ENCODE peak calls at places on chromosomes 7 and 10, in ten cellular contexts. D is NCI-H1694; M is sigmoid colon; Q is stimulated activated CD4-positive, alpha-beta T cell treated with anti-CD3 and anti-CD28 coated beads, Interleukin-4, amount 100 ng/mL, for 48 hours; E is activated naive CD4-positive, alpha-beta T cell; R is hippocampal formation; N is AG09319; Y is NCI-H460; W is amniotic stem cell; V is activated T-cell treated with anti-CD3 and anti-CD28 coated beads, Interleukin-2, amount 50 U/mL, for 1 hour. P is an unnamed sample.

GRCh38 chr7:129774871-129775694 is 163.6 kb downstream of the NRF1 start:
- DNase-seq in D (no peak), M (no peak), Q (no peak), E (no peak), R (no peak), N (no peak), Y (no peak), W (no peak), V (no peak), P (no peak)

GRCh38 chr7:44624306-44624705 is 17.9 kb downstream of the OGDH start:
- DNase-seq in D (no peak), M (no peak), Q (no peak), E (no peak), R (no peak), N (no peak), Y (no peak), W (no peak), V (no peak), P (no peak)

GRCh38 chr7:117134885-117135552 is 181.7 kb downstream of the ST7 start:
- DNase-seq in D (no peak), M (no peak), Q (no peak), E (no peak), R (no peak), N (no peak), Y (no peak), W (no peak), V (no peak), P (no peak)

GRCh38 chr7:111752022-111752582 is 189.8 kb upstream of the IMMP2L start:
- DNase-seq in D (peak), M (no peak), Q (peak), E (peak), R (peak), N (peak), Y (peak), W (peak), V (peak), P (peak)

GRCh38 chr10:3426190-3426845 is 253.7 kb upstream of the PITRM1 start:
- DNase-seq in D (no peak), M (no peak), Q (no peak), E (no peak), R (no peak), N (no peak), Y (no peak), W (no peak), V (no peak), P (no peak)

GRCh38 chr7:24777811-24778210 is 20.5 kb upstream of the GSDME start:
- DNase-seq in D (no peak), M (no peak), Q (no peak), E (no peak), R (no peak), N (no peak), Y (no peak), W (no peak), V (no peak), P (no peak)

GRCh38 chr7:28724563-28724962 is 233.6 kb downstream of the TRIL start:
- DNase-seq in D (no peak), M (no peak), Q (no peak), E (no peak), R (no peak), N (no peak), Y (no peak), W (no peak), V (no peak), P (no peak)

GRCh38 chr10:120586471-120586872 is 129.4 kb downstream of the PLPP4 start:
- DNase-seq in D (no peak), M (no peak), Q (no peak), E (no peak), R (no peak), N (no peak), Y (no peak), W (no peak), V (no peak), P (no peak)

GRCh38 chr10:8056891-8057331 is 2.4 kb downstream of the GATA3 start:
- DNase-seq in D (no peak), M (no peak), Q (no peak), E (no peak), R (no peak), N (no peak), Y (no peak), W (no peak), V (peak), P (no peak)

GRCh38 chr7:82382276-82382675 is 61.3 kb downstream of the CACNA2D1 start:
- DNase-seq in D (no peak), M (no peak), Q (no peak), E (no peak), R (no peak), N (no peak), Y (no peak), W (no peak), V (no peak), P (no peak)

GRCh38 chr10:110387983-110388681 is 83.4 kb upstream of the SMNDC1 start:
- DNase-seq in D (no peak), M (no peak), Q (no peak), E (no peak), R (no peak), N (no peak), Y (no peak), W (no peak), V (no peak), P (no peak)

GRCh38 chr7:74269757-74270277 is 15.6 kb upstream of the RFC2 start:
- DNase-seq in D (peak), M (no peak), Q (peak), E (no peak), R (peak), N (no peak), Y (no peak), W (peak), V (peak), P (peak)

GRCh38 chr10:69934768-69935167 is 117.9 kb upstream of the MACROH2A2 start:
- DNase-seq in D (no peak), M (no peak), Q (no peak), E (no peak), R (no peak), N (no peak), Y (no peak), W (no peak), V (no peak), P (no peak)

GRCh38 chr7:86949052-86949778 is 110.2 kb downstream of the ELAPOR2 start:
- DNase-seq in D (no peak), M (no peak), Q (no peak), E (no peak), R (no peak), N (no peak), Y (no peak), W (no peak), V (no peak), P (no peak)

GRCh38 chr7:151137841-151138540 is 29.5 kb downstream of the GBX1 start:
- DNase-seq in D (no peak), M (peak), Q (no peak), E (no peak), R (no peak), N (no peak), Y (no peak), W (no peak), V (peak), P (no peak)

GRCh38 chr10:97916586-97916985 is 66.9 kb downstream of the GOLGA7B start:
- DNase-seq in D (peak), M (no peak), Q (no peak), E (no peak), R (peak), N (no peak), Y (no peak), W (no peak), V (no peak), P (no peak)

GRCh38 chr7:96701258-96701657 is 8.4 kb downstream of the SEM1 start:
- DNase-seq in D (no peak), M (no peak), Q (no peak), E (no peak), R (no peak), N (no peak), Y (no peak), W (no peak), V (no peak), P (no peak)

GRCh38 chr7:29285451-29285807 is 90.9 kb downstream of the CHN2 start:
- DNase-seq in D (no peak), M (no peak), Q (peak), E (no peak), R (no peak), N (peak), Y (no peak), W (peak), V (no peak), P (peak)

GRCh38 chr10:109987413-109987812 is 20.4 kb upstream of the ADD3 start:
- DNase-seq in D (no peak), M (no peak), Q (no peak), E (no peak), R (no peak), N (no peak), Y (no peak), W (no peak), V (no peak), P (no peak)

GRCh38 chr7:23205861-23206510 is 24.1 kb downstream of the NUP42 start:
- DNase-seq in D (no peak), M (no peak), Q (no peak), E (no peak), R (no peak), N (no peak), Y (no peak), W (no peak), V (peak), P (peak)

GRCh38 chr7:24475573-24475972 is 97.7 kb upstream of the PALS2 start:
- DNase-seq in D (no peak), M (no peak), Q (no peak), E (no peak), R (no peak), N (no peak), Y (no peak), W (no peak), V (no peak), P (no peak)

GRCh38 chr10:7354330-7355047 is 56.3 kb downstream of the SFMBT2 start:
- DNase-seq in D (no peak), M (no peak), Q (no peak), E (no peak), R (no peak), N (no peak), Y (peak), W (no peak), V (no peak), P (no peak)

GRCh38 chr7:7178906-7179305 is 3.4 kb upstream of the C1GALT1 start:
- DNase-seq in D (no peak), M (no peak), Q (no peak), E (no peak), R (no peak), N (no peak), Y (no peak), W (no peak), V (no peak), P (no peak)

GRCh38 chr10:13528138-13528874 is 508 bp downstream of the BEND7 start:
- DNase-seq in D (no peak), M (peak), Q (no peak), E (no peak), R (no peak), N (no peak), Y (no peak), W (no peak), V (peak), P (no peak)

GRCh38 chr7:130242198-130243014 is 24.3 kb upstream of the CPA2 start:
- DNase-seq in D (peak), M (no peak), Q (peak), E (peak), R (no peak), N (peak), Y (peak), W (peak), V (peak), P (peak)

GRCh38 chr10:124345521-124345920 is 73.2 kb downstream of the OAT start:
- DNase-seq in D (no peak), M (no peak), Q (no peak), E (no peak), R (no peak), N (no peak), Y (no peak), W (no peak), V (no peak), P (no peak)

GRCh38 chr7:967361-968082 is 7.8 kb downstream of the COX19 start:
- DNase-seq in D (no peak), M (no peak), Q (no peak), E (no peak), R (no peak), N (no peak), Y (no peak), W (no peak), V (no peak), P (no peak)

GRCh38 chr10:72254891-72255568 is 18.7 kb upstream of the DDIT4 start:
- DNase-seq in D (peak), M (peak), Q (no peak), E (no peak), R (peak), N (no peak), Y (peak), W (no peak), V (peak), P (no peak)

P was measured in NCI-H748 treated with DMSO at 0.1 percent for 48 hours.